ENCODE peak calls at places on chromosomes 1 and 21, in five cellular contexts. P is fibroblast of lung, M is PC-9, W is hepatocyte, K is HCT116. R is an unnamed sample.

GRCh38 chr1:225652726-225653462 is at the start of gene ENAH:
- DNase-seq in P (peak), M (peak), W (peak), K (no peak), R (peak)

GRCh38 chr1:167631987-167632680 is 2.1 kb downstream of the RCSD1 start:
- DNase-seq in P (no peak), M (no peak), W (no peak), K (no peak), R (no peak)

GRCh38 chr1:156384658-156385057 is 15.6 kb downstream of the RHBG start:
- DNase-seq in P (no peak), M (no peak), W (no peak), K (no peak), R (no peak)

GRCh38 chr1:78950801-78951200 is 55.7 kb downstream of the ADGRL4 start:
- DNase-seq in P (peak), M (no peak), W (no peak), K (no peak), R (no peak)

GRCh38 chr21:42161401-42161956 is 57.5 kb upstream of the ABCG1 start:
- DNase-seq in P (no peak), M (no peak), W (no peak), K (no peak), R (no peak)

GRCh38 chr1:219049411-219049943 is 124.2 kb upstream of the LYPLAL1 start:
- DNase-seq in P (no peak), M (no peak), W (no peak), K (no peak), R (no peak)

GRCh38 chr1:179742717-179743678 is at the start of gene FAM163A:
- DNase-seq in P (no peak), M (no peak), W (peak), K (no peak), R (no peak)

GRCh38 chr1:66292944-66293343 is 241.0 kb upstream of the SGIP1 start:
- DNase-seq in P (no peak), M (no peak), W (no peak), K (peak), R (no peak)

GRCh38 chr21:45283019-45283610 is 4.6 kb downstream of the POFUT2 start:
- DNase-seq in P (no peak), M (no peak), W (no peak), K (no peak), R (no peak)

GRCh38 chr1:228734881-228735801 is at the start of gene RHOU:
- DNase-seq in P (peak), M (no peak), W (peak), K (peak), R (peak)
- TF ChIP-seq EZH2 in P (peak), M (no peak), W (no peak), K (no peak), R (no peak)

GRCh38 chr1:201515895-201516294 is 9.0 kb upstream of the CSRP1 start:
- DNase-seq in P (no peak), M (no peak), W (no peak), K (no peak), R (no peak)

GRCh38 chr1:201516511-201517127 is 9.7 kb upstream of the CSRP1 start:
- DNase-seq in P (no peak), M (no peak), W (no peak), K (no peak), R (no peak)

GRCh38 chr1:201517631-201518030 is 10.7 kb upstream of the CSRP1 start:
- DNase-seq in P (peak), M (peak), W (no peak), K (no peak), R (no peak)

GRCh38 chr1:201513498-201514243 is 6.7 kb upstream of the CSRP1 start:
- DNase-seq in P (no peak), M (no peak), W (no peak), K (no peak), R (no peak)

GRCh38 chr1:201515062-201515750 is 8.3 kb upstream of the CSRP1 start:
- DNase-seq in P (no peak), M (no peak), W (no peak), K (no peak), R (no peak)
- TF ChIP-seq EZH2 in P (no peak), M (no peak), W (no peak), K (no peak), R (no peak)

DNA sequence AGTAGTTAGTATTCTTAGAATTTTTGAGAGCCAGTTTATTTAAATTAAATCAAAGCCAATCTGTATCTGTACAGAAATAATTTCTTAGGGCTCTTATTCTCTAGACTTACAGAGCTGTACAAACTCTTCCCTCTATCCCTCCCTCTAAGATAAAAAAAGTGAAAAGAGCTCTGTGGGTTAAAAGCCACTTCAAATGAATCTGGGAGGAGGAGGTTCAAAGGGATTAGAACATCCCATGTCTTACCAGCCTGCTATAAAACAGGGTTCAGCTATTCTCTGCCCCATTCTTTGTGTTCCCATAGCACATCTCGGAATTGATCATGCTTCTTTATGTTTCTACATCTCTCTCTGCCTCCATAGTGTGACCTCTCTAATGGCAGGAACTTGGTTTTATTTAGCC is 19.4 kb downstream of the KIAA0319L start:
- DNase-seq in P (no peak), M (no peak), W (no peak), K (no peak), R (no peak)
- TF ChIP-seq EZH2 in P (no peak), M (no peak), W (no peak), K (no peak), R (no peak)

GRCh38 chr1:54800899-54801759 is at the start of gene TTC22:
- DNase-seq in P (no peak), M (peak), W (peak), K (peak), R (no peak)
- TF ChIP-seq EZH2 in P (peak), M (no peak), W (no peak), K (no peak), R (peak)

GRCh38 chr1:61050541-61051454 is 31.6 kb upstream of the NFIA start:
- DNase-seq in P (no peak), M (peak), W (peak), K (no peak), R (peak)
- TF ChIP-seq EZH2 in P (no peak), M (no peak), W (peak), K (no peak), R (no peak)

DNA sequence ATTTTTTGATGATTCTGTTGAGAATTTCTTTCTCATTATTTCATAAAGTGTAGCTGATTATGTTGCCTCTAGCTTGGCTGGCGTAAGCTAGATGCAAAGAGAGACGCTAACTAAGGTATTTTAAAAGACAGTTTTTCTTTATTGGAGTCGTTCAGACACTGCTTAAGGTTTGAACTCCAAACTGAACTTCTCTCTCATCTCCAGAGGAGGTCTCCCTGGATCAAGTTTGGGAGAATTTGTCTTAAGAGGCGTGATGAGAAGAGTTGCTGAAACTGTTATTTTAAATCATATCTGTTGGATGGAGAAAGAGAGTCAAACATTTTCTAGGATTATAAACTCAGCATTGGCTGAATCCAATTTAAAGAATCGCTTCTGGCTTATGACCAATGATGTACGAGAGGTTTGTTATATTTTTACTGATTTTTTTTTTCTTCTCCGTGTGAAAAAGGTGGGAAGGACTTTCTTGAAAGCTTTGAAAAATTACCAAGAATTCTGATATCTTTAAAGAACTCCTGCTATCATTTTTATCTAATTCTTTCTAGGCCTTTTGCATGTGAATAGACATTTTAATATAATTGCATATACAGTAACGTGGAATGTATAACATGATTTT is 34.0 kb downstream of the MAP3K7CL start:
- DNase-seq in P (peak), M (no peak), W (peak), K (peak), R (peak)
- TF ChIP-seq EZH2 in P (no peak), M (no peak), W (no peak), K (no peak), R (no peak)

GRCh38 chr1:1021860-1022259 is 1.9 kb downstream of the AGRN start:
- DNase-seq in P (peak), M (peak), W (no peak), K (no peak), R (no peak)

GRCh38 chr1:1020000-1020404 is at the start of gene AGRN:
- DNase-seq in P (no peak), M (peak), W (no peak), K (no peak), R (no peak)

GRCh38 chr1:1021010-1021845 is 1.3 kb downstream of the AGRN start:
- DNase-seq in P (peak), M (peak), W (peak), K (no peak), R (peak)

GRCh38 chr1:1019122-1019999 is 559 bp upstream of the AGRN start:
- DNase-seq in P (peak), M (peak), W (peak), K (peak), R (peak)

GRCh38 chr1:1020415-1021009 is 592 bp downstream of the AGRN start:
- DNase-seq in P (peak), M (peak), W (peak), K (no peak), R (no peak)
- TF ChIP-seq EZH2 in P (no peak), M (no peak), W (no peak), K (no peak), R (no peak)

DNA sequence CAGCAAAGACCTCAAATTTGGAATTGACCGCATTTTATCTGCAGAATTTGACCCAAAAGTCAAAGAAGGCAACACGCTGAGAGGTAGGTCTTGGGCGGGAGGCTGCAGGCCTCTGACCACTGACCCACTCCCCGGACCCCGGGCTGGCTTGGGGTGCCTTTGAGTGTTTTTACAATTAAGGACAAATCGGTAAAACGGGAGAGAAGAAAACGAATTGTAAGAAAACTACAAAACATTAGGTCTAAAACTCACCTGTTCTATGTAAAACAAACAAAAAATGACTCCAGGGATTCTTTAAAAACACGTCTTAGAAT is 1.1 kb downstream of the HLX start:
- DNase-seq in P (no peak), M (no peak), W (no peak), K (no peak), R (no peak)
- TF ChIP-seq EZH2 in P (no peak), M (no peak), W (peak), K (no peak), R (peak)

GRCh38 chr1:47231314-47232186 is 475 bp downstream of the TAL1 start:
- DNase-seq in P (peak), M (no peak), W (peak), K (no peak), R (peak)
- TF ChIP-seq EZH2 in P (peak), M (no peak), W (peak), K (no peak), R (no peak)